ENCODE peak calls at places on chromosomes 1 and 21, in six cellular contexts. W is nephron progenitor cell, O is fibroblast of pulmonary artery, S is adrenal gland, L is K562, U is epithelial cell of esophagus. D is an unnamed sample.

GRCh38 chr1:220880726-220881506 is 1.7 kb downstream of the HLX start:
- DNase-seq in L (peak; percentile 19), S (peak; percentile 60), O (peak; percentile 73), U (peak; percentile 66), W (peak; percentile 40), D (no peak)

GRCh38 chr21:41576010-41576615 is 68.2 kb upstream of the TMPRSS2 start:
- DNase-seq in S (no peak), O (no peak), W (no peak), U (no peak), L (no peak), D (no peak)

GRCh38 chr1:27322569-27323116 is 680 bp downstream of the TMEM222 start:
- DNase-seq in S (no peak), U (no peak), L (no peak), O (no peak), W (no peak), D (no peak)

GRCh38 chr1:2231667-2232254 is 3.6 kb downstream of the SKI start:
- DNase-seq in U (peak; percentile 88), O (peak; percentile 90), S (peak; percentile 88), L (peak; percentile 78), W (peak; percentile 85), D (peak; percentile 94)

GRCh38 chr1:172670316-172670715 is 11.4 kb downstream of the FASLG start:
- DNase-seq in W (no peak), O (no peak), S (no peak), L (no peak), U (no peak), D (no peak)

GRCh38 chr21:15390049-15390448 is 325.2 kb upstream of the NRIP1 start:
- DNase-seq in O (no peak), L (no peak), W (no peak), S (no peak), U (peak; percentile 76), D (no peak)

GRCh38 chr1:44405804-44406743 is 1.0 kb downstream of the RNF220 start:
- DNase-seq in L (no peak), U (no peak), W (peak; percentile 49), S (no peak), O (no peak), D (no peak)

GRCh38 chr21:46108827-46109226 is 10.9 kb downstream of the COL6A2 start:
- DNase-seq in O (no peak), L (no peak), W (no peak), S (no peak), U (no peak), D (no peak)

GRCh38 chr1:181084606-181084969 is 3.9 kb upstream of the IER5 start:
- DNase-seq in S (no peak), U (no peak), L (no peak), O (no peak), W (no peak), D (no peak)

GRCh38 chr1:6625579-6626149 is 996 bp downstream of the THAP3 start:
- DNase-seq in S (peak; percentile 57), U (peak; percentile 66), L (no peak), W (no peak), O (peak; percentile 60), D (no peak)

GRCh38 chr1:213511173-213511572 is 460.1 kb downstream of the RPS6KC1 start:
- DNase-seq in O (no peak), S (no peak), U (no peak), W (no peak), L (no peak), D (no peak)

GRCh38 chr1:9085306-9085940 is 16.0 kb upstream of the SLC2A5 start:
- DNase-seq in S (no peak), L (no peak), O (no peak), U (peak; percentile 20), W (no peak), D (no peak)

GRCh38 chr1:112263464-112263863 is 132.6 kb upstream of the CTTNBP2NL start:
- DNase-seq in L (no peak), U (peak; percentile 33), S (no peak), O (peak; percentile 80), W (no peak), D (no peak)

GRCh38 chr1:155113450-155113985 is 14.2 kb upstream of the EFNA1 start:
- DNase-seq in S (no peak), L (no peak), W (no peak), U (no peak), O (no peak), D (no peak)

GRCh38 chr1:171654705-171655214 is 2.3 kb upstream of the MYOC start:
- DNase-seq in L (no peak), S (no peak), W (no peak), U (no peak), O (no peak), D (peak; percentile 54)

GRCh38 chr1:29319300-29320110 is 83.2 kb downstream of the PTPRU start:
- DNase-seq in W (no peak), O (no peak), U (no peak), L (no peak), S (no peak), D (no peak)

GRCh38 chr1:218367118-218367517 is 22.0 kb downstream of the TGFB2 start:
- DNase-seq in S (no peak), U (no peak), O (no peak), W (no peak), L (no peak), D (no peak)

GRCh38 chr1:228000416-228000815 is 6.4 kb upstream of the WNT3A start:
- DNase-seq in U (no peak), S (no peak), O (no peak), L (no peak), W (no peak), D (no peak)

GRCh38 chr1:110160701-110161100 is 10.4 kb downstream of the SLC6A17 start:
- DNase-seq in S (no peak), W (no peak), O (no peak), U (no peak), L (no peak), D (no peak)

GRCh38 chr1:227890451-227891222 is 57.1 kb downstream of the WNT9A start:
- DNase-seq in O (no peak), L (no peak), U (no peak), W (no peak), S (no peak), D (no peak)

GRCh38 chr1:66557157-66557556 is 23.2 kb downstream of the SGIP1 start:
- DNase-seq in U (no peak), S (no peak), O (no peak), W (no peak), L (no peak), D (no peak)

GRCh38 chr1:213231795-213232231 is 180.8 kb downstream of the RPS6KC1 start:
- DNase-seq in L (no peak), W (no peak), S (no peak), O (no peak), U (no peak), D (no peak)

GRCh38 chr1:12015499-12015898 is 3.8 kb upstream of the MIIP start:
- DNase-seq in L (no peak), W (no peak), S (no peak), U (peak; percentile 5), O (no peak), D (no peak)

GRCh38 chr1:12016182-12016581 is 3.1 kb upstream of the MIIP start:
- DNase-seq in U (peak; percentile 16), O (no peak), L (no peak), S (no peak), W (no peak), D (no peak)

GRCh38 chr1:12021616-12022015 is 2.3 kb downstream of the MIIP start:
- DNase-seq in U (no peak), W (no peak), L (no peak), O (no peak), S (no peak), D (no peak)

GRCh38 chr1:12022036-12022435 is 2.7 kb downstream of the MIIP start:
- DNase-seq in U (no peak), O (no peak), S (no peak), L (no peak), W (no peak), D (no peak)

GRCh38 chr1:12019858-12020509 is 686 bp downstream of the MIIP start:
- DNase-seq in U (peak; percentile 13), S (peak; percentile 29), W (no peak), O (peak; percentile 35), L (no peak), D (no peak)
- TF ChIP-seq CTCF in U (no peak), S (no peak), W (no peak), O (no peak), L (no peak), D (no peak)

GRCh38 chr1:194297999-194298598 is 1111.7 kb upstream of the B3GALT2 start:
- DNase-seq in L (no peak), S (no peak), W (no peak), U (peak; percentile 25), O (peak; percentile 8), D (no peak)

GRCh38 chr1:194294006-194294405 is 1107.6 kb upstream of the B3GALT2 start:
- DNase-seq in W (no peak), U (no peak), L (no peak), S (no peak), O (no peak), D (no peak)

GRCh38 chr1:194297100-194297499 is 1110.7 kb upstream of the B3GALT2 start:
- DNase-seq in U (no peak), W (no peak), L (no peak), S (no peak), O (no peak), D (no peak)

GRCh38 chr1:194296201-194296600 is 1109.8 kb upstream of the B3GALT2 start:
- DNase-seq in U (peak; percentile 18), O (no peak), S (no peak), W (no peak), L (no peak), D (no peak)

DNA sequence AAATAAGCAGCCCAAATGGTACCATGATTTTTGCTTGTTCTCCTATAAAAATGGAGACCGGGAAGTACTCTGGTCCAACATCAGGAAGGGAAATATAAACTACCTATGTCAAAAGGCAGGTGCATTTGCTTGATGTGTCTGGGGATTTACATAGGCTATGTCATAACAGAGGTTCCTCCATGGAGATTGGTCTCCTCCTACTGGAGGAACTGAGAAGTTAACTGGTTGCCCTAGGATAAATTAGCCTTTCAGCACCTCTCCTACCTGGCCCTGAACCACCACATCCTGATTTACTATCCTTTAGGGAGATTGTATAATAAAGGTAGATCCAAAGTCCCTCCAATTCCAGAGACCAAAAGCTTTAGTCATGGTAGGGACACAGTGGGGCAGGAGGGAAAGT is 1109.3 kb upstream of the B3GALT2 start:
- DNase-seq in L (no peak), U (peak; percentile 74), S (peak; percentile 5), O (peak; percentile 68), W (peak; percentile 10), D (no peak)
- TF ChIP-seq CTCF in L (peak; percentile 36), U (peak; percentile 78), S (peak; percentile 63), O (peak; percentile 81), W (peak; percentile 77), D (peak; percentile 7)

DNA sequence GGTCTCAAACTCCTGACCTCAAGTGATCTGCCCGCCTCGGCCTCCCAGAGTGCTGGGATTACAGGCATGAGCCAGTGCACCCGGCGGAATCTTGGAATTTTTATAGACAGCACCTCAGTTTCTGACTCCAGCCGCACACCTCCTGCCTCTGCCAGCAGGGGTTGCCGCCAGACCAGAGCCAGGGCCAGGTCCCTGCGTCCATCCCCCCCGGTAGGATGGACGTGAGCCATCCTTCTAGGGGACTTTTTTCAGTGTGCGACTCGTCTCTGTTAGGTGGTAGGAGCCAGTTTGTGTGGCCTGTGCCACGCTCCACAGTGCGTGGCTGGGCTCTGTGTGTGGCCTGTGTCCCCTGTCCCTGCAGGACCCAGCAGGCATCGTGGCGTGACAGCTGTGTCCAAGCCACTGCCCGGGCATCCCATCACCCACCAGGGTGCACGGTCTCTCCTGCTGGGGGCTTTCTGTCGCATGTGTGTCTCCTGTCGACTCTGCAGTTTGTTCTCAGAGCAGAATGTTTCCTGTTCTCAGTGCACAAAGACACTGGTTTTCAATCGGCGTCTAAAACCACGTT is 15.6 kb downstream of the CSTB start:
- DNase-seq in W (no peak), O (no peak), S (no peak), U (no peak), L (no peak), D (no peak)
- TF ChIP-seq CTCF in W (no peak), O (no peak), S (no peak), U (no peak), L (peak; percentile 42), D (no peak)

GRCh38 chr21:25283720-25284119 is 323.6 kb downstream of the MRPL39 start:
- DNase-seq in S (peak; percentile 2), W (peak; percentile 15), U (peak; percentile 46), L (no peak), O (peak; percentile 70), D (no peak)
- TF ChIP-seq CTCF in S (peak; percentile 31), W (peak; percentile 29), U (peak; percentile 43), L (peak; percentile 11), O (peak; percentile 55), D (no peak)